ENCODE peak calls at places on chromosomes 4 and X, in seven cellular contexts. I is HepG2, T is breast epithelium, H is right lobe of liver, O is NB4, Y is thyroid gland, F is heart left ventricle. K is an unnamed sample.

GRCh38 chr4:177302371-177303100 is 7.1 kb upstream of the NEIL3 start:
- DNase-seq in F (no peak), I (no peak), Y (no peak), H (no peak), O (no peak), T (no peak), K (no peak)

GRCh38 chr4:142473218-142473959 is 372.7 kb downstream of the INPP4B start:
- DNase-seq in I (no peak), F (peak), Y (peak), H (peak), O (no peak), T (no peak), K (no peak)

GRCh38 chr4:6221851-6222760 is 21.8 kb upstream of the JAKMIP1 start:
- DNase-seq in I (no peak), F (no peak), T (no peak), O (no peak), H (peak), Y (peak), K (peak)

GRCh38 chr4:8770518-8771257 is 101.0 kb downstream of the HMX1 start:
- DNase-seq in Y (no peak), I (no peak), F (peak), T (no peak), O (peak), H (peak), K (no peak)

GRCh38 chrX:68503830-68504229 is 5.0 kb downstream of the YIPF6 start:
- DNase-seq in O (no peak), F (no peak), H (no peak), Y (no peak), I (no peak), T (no peak), K (no peak)

GRCh38 chr4:128524311-128524710 is 236.7 kb upstream of the PGRMC2 start:
- DNase-seq in F (peak), O (no peak), Y (peak), T (no peak), H (no peak), I (no peak), K (peak)

GRCh38 chrX:103431316-103431715 is 55.0 kb downstream of the BEX3 start:
- DNase-seq in T (no peak), O (no peak), F (no peak), I (no peak), H (no peak), Y (no peak), K (no peak)

GRCh38 chrX:16512401-16512776 is 137.6 kb upstream of the S100G start:
- DNase-seq in H (no peak), Y (no peak), T (no peak), F (no peak), O (no peak), I (peak), K (no peak)

GRCh38 chr4:183348706-183349659 is 26.8 kb upstream of the CLDN24 start:
- DNase-seq in Y (no peak), T (no peak), H (no peak), I (no peak), F (no peak), O (peak), K (no peak)

GRCh38 chr4:17336524-17336941 is 175.4 kb downstream of the QDPR start:
- DNase-seq in F (no peak), T (no peak), I (peak), O (no peak), H (no peak), Y (peak), K (no peak)

GRCh38 chr4:26084414-26084813 is 170.4 kb downstream of the SMIM20 start:
- DNase-seq in O (no peak), F (no peak), H (no peak), I (no peak), T (no peak), Y (no peak), K (no peak)

GRCh38 chrX:21745756-21746155 is 12.2 kb downstream of the SMPX start:
- DNase-seq in I (no peak), O (peak), H (no peak), F (no peak), Y (peak), T (no peak), K (no peak)

GRCh38 chr4:72842323-72842722 is 227.2 kb downstream of the COX18 start:
- DNase-seq in I (no peak), O (no peak), T (no peak), Y (no peak), F (no peak), H (no peak), K (no peak)

GRCh38 chr4:159926871-159927270 is 824.0 kb downstream of the RAPGEF2 start:
- DNase-seq in Y (no peak), F (no peak), O (no peak), H (no peak), T (no peak), I (no peak), K (no peak)

GRCh38 chr4:185128272-185129119 is 14.6 kb upstream of the SLC25A4 start:
- DNase-seq in T (no peak), I (no peak), H (no peak), F (peak), O (no peak), Y (peak), K (peak)

GRCh38 chr4:176277162-176277904 is 8.3 kb upstream of the ASB5 start:
- DNase-seq in Y (peak), I (peak), H (peak), T (no peak), O (peak), F (peak), K (peak)

GRCh38 chrX:37349131-37350033 is at the start of gene PRRG1:
- DNase-seq in H (peak), T (peak), Y (peak), O (peak), F (peak), I (peak), K (peak)

GRCh38 chrX:18290200-18290599 is 64.3 kb downstream of the SCML2 start:
- DNase-seq in T (no peak), O (no peak), Y (no peak), F (no peak), I (no peak), H (no peak), K (no peak)

GRCh38 chr4:95572304-95572991 is 23.7 kb upstream of the UNC5C start:
- DNase-seq in H (peak), F (peak), I (no peak), Y (peak), O (peak), T (peak), K (no peak)

GRCh38 chr4:121873604-121874003 is 3.3 kb upstream of the BBS7 start:
- DNase-seq in T (no peak), I (no peak), F (no peak), Y (no peak), O (no peak), H (no peak), K (no peak)

GRCh38 chr4:176708771-176709311 is 83.9 kb downstream of the VEGFC start:
- DNase-seq in I (no peak), Y (no peak), F (no peak), O (no peak), H (no peak), T (no peak), K (no peak)

GRCh38 chr4:123478859-123479345 is 82.3 kb downstream of the SPRY1 start:
- DNase-seq in Y (peak), F (no peak), O (peak), T (peak), H (peak), I (peak), K (peak)

GRCh38 chrX:16882702-16883486 is 12.7 kb upstream of the RBBP7 start:
- DNase-seq in I (peak), O (peak), F (peak), T (peak), Y (peak), H (peak), K (peak)

GRCh38 chrX:51332188-51332942 is at the start of gene NUDT10:
- DNase-seq in I (no peak), T (no peak), F (peak), O (peak), H (peak), Y (peak), K (peak)

GRCh38 chrX:56802428-56802827 is 73.4 kb downstream of the NBDY start:
- DNase-seq in Y (no peak), H (no peak), T (no peak), I (no peak), O (no peak), F (no peak), K (no peak)

GRCh38 chr4:8541981-8542715 is 38.0 kb upstream of the GPR78 start:
- DNase-seq in O (no peak), F (peak), T (no peak), I (no peak), H (no peak), Y (no peak), K (no peak)

GRCh38 chr4:16852644-16853043 is 45.8 kb downstream of the LDB2 start:
- DNase-seq in I (no peak), F (no peak), O (no peak), T (no peak), Y (no peak), H (no peak), K (no peak)

GRCh38 chrX:112851806-112852205 is 11.2 kb upstream of the AMOT start:
- DNase-seq in F (no peak), I (no peak), T (no peak), O (no peak), Y (peak), H (no peak), K (no peak)

GRCh38 chrX:149198980-149199732 is 305.9 kb downstream of the IDS start:
- DNase-seq in T (no peak), H (no peak), Y (no peak), I (no peak), O (no peak), F (no peak), K (no peak)

GRCh38 chrX:119266364-119266995 is 30.4 kb downstream of the PGRMC1 start:
- DNase-seq in I (peak), F (no peak), Y (peak), T (no peak), H (no peak), O (peak), K (no peak)

GRCh38 chr4:77010841-77011354 is 61.3 kb downstream of the SEPTIN11 start:
- DNase-seq in F (no peak), H (no peak), T (no peak), I (no peak), Y (no peak), O (no peak), K (no peak)

GRCh38 chrX:2426289-2426882 is 74.4 kb downstream of the DHRSX start:
- DNase-seq in I (no peak), O (no peak), Y (no peak), T (no peak), F (no peak), H (no peak), K (no peak)

GRCh38 chr4:139764192-139764591 is 98.6 kb downstream of the MGST2 start:
- DNase-seq in H (peak), T (no peak), F (peak), O (no peak), I (no peak), Y (peak), K (no peak)

GRCh38 chrX:16155586-16155985 is 11.7 kb upstream of the MAGEB17 start:
- DNase-seq in O (no peak), Y (no peak), I (no peak), H (no peak), T (no peak), F (no peak), K (no peak)

GRCh38 chr4:89305712-89306437 is 1.7 kb downstream of the GPRIN3 start:
- DNase-seq in H (no peak), T (no peak), I (no peak), Y (no peak), O (peak), F (no peak), K (no peak)

GRCh38 chr4:102778720-102779119 is 18.0 kb upstream of the MANBA start:
- DNase-seq in Y (peak), H (peak), T (no peak), O (no peak), I (peak), F (no peak), K (no peak)

GRCh38 chr4:61276034-61276433 is 75.9 kb downstream of the ADGRL3 start:
- DNase-seq in Y (no peak), F (no peak), T (no peak), H (no peak), I (no peak), O (no peak), K (no peak)

DNA sequence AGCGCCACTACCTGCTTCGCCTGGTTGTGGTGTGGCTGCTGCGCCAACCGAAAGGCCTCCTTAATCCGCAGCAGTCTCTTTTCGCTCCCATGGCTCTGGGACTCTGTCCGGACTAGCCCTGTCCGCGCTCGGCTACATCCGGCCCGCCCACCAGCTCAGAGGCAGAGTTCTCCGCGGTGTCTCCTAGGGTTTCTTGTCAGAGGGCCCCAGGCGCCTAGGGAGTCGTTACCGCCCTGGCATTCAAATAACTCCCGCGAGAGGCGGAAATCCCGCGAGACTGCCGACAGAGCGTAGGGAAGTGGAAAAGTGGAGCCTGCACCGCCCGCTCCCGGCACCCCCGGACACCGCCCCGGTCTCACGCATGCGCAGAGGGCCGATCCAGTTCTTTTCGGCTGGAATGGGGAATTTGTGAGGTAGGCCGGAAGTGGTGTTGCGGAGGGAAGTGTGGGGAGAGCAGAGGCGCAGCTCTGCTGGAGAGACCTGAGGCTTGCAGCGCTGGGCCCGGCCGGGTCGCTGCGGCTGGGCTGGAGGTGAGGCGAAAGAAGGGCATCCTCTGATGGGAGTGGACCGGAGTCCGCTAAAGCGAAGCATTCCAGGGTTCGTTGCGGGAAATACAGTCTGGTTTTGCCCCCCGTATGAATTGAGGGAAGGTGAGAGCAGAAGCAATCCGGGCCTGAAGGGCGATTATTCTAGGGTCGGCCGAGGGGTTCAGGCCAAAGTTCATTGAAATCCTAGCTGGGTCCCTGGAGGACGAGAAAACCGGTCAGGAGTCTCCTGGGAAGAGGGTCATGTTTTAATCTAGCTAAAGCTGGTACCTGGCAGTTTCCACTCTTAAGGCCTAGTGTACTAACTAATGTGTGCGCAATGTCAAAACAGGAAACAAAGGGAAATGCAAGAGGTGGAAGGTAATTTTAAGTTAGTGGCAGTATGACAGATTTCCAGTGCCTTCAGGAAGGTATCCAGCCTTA is at the start of gene FAM200B:
- DNase-seq in Y (peak), F (peak), H (peak), O (peak), T (peak), I (peak), K (peak)
- TF ChIP-seq POLR2A in Y (peak), F (peak), H (peak), O (peak), T (peak), I (peak), K (peak)

DNA sequence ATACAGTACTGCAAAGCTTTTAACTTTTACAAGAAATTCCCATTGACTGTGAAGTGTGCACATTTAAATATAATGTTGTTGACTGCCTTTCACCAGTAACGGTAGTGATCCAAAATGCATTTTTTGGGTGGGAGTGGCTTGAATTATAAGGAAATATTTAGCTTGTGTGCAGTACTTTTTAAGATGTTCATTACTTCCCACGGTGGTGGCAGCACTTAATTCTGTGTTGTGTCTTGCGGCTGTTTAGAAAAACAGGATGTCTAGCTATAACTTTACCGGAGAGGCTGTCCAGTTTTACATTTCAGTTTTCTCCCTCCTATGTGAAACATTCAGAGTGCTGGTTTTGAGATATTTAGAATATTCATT is 1.7 kb downstream of the TMEM131L start:
- DNase-seq in H (no peak), F (no peak), Y (no peak), O (peak), I (no peak), T (no peak), K (no peak)
- H3K4me3 ChIP-seq in H (peak), F (no peak), Y (no peak), O (peak), I (no peak), T (peak), K (no peak)

GRCh38 chr4:38664704-38665401 is 854 bp downstream of the KLF3 start:
- DNase-seq in Y (peak), H (peak), O (peak), F (peak), I (peak), T (peak), K (peak)

GRCh38 chr4:38668203-38668602 is 4.2 kb downstream of the KLF3 start:
- DNase-seq in O (no peak), Y (no peak), I (no peak), F (no peak), T (no peak), H (no peak), K (no peak)

GRCh38 chr4:38669233-38669632 is 5.2 kb downstream of the KLF3 start:
- DNase-seq in H (no peak), I (no peak), O (peak), F (no peak), T (no peak), Y (no peak), K (no peak)

GRCh38 chr4:38665846-38666490 is 2.0 kb downstream of the KLF3 start:
- DNase-seq in O (no peak), F (no peak), H (no peak), Y (no peak), I (no peak), T (no peak), K (no peak)

DNA sequence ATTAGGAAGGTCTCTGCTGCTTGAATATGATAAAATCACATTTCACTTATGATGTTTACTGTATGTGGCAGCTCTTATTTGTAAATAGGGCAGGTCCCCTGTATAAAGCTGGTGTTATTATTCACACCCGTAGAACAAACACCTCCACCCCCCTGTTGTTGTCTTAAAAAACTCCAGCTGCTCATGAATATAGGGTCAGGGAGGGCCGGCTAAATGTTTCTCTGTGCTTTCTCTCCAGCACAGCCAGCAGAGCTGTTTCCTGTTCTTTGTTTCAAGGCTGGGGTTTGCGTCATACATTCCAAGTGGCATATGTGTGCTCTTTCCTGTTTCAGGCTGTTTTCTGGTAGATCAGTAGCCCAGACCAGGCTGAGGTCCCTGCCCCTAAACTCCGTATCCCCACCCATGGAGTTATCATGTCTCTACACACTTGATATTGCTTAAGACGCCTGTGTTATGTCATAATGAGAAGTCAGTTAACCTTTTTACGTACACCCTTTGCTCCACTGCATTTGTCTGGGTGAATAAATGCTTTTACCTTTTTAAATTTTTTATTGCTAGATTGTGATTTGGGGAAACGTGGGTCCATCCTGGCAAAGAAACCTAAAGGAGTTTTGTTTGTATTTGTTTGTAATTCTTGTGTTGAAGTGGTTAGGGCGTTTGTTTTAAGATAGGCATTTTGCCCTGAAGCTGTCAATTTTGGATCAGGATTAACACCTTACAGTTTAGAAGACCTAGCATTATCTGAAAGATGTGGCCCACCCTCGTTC is 3.2 kb downstream of the KLF3 start:
- DNase-seq in T (peak), F (peak), I (peak), Y (peak), O (peak), H (peak), K (peak)
- TF ChIP-seq POLR2A in T (peak), F (peak), I (peak), Y (no peak), O (no peak), H (peak), K (peak)

GRCh38 chr4:23945521-23946017 is 55.7 kb upstream of the PPARGC1A start:
- DNase-seq in T (peak), Y (peak), I (peak), F (peak), O (peak), H (no peak), K (peak)

GRCh38 chr4:23947826-23948225 is 58.0 kb upstream of the PPARGC1A start:
- DNase-seq in I (no peak), O (no peak), T (no peak), Y (no peak), H (no peak), F (no peak), K (no peak)

GRCh38 chr4:23943478-23943877 is 53.6 kb upstream of the PPARGC1A start:
- DNase-seq in T (no peak), F (no peak), Y (no peak), O (no peak), I (no peak), H (no peak), K (no peak)

GRCh38 chr4:23942491-23942890 is 52.6 kb upstream of the PPARGC1A start:
- DNase-seq in Y (no peak), F (no peak), H (no peak), I (no peak), O (no peak), T (no peak), K (no peak)

GRCh38 chr4:23946307-23946706 is 56.5 kb upstream of the PPARGC1A start:
- DNase-seq in Y (no peak), F (peak), H (no peak), I (no peak), O (no peak), T (no peak), K (no peak)
- H3K4me3 ChIP-seq in Y (no peak), F (no peak), H (no peak), I (no peak), O (no peak), T (no peak), K (no peak)

GRCh38 chr4:81319657-81320056 is 104.6 kb upstream of the PRKG2 start:
- DNase-seq in O (no peak), H (no peak), Y (no peak), F (no peak), T (no peak), I (no peak), K (no peak)
- TF ChIP-seq POLR2A in O (no peak), H (no peak), Y (no peak), F (no peak), T (no peak), I (no peak), K (no peak)

GRCh38 chr4:155618183-155618838 is 48.3 kb upstream of the GUCY1A1 start:
- DNase-seq in F (no peak), I (no peak), T (no peak), H (no peak), O (no peak), Y (no peak), K (no peak)
- H3K4me3 ChIP-seq in F (no peak), I (no peak), T (no peak), H (no peak), O (no peak), Y (no peak), K (no peak)

GRCh38 chrX:47587091-47587891 is 5.1 kb downstream of the TIMP1 start:
- DNase-seq in Y (no peak), F (no peak), I (no peak), H (no peak), T (no peak), O (no peak), K (no peak)
- TF ChIP-seq POLR2A in Y (no peak), F (no peak), I (no peak), H (no peak), T (no peak), O (no peak), K (no peak)

GRCh38 chrX:1072637-1073377 is 139.6 kb downstream of the CRLF2 start:
- DNase-seq in T (no peak), F (no peak), H (peak), I (peak), Y (no peak), O (peak), K (no peak)
- H3K4me3 ChIP-seq in T (no peak), F (no peak), H (no peak), I (no peak), Y (no peak), O (no peak), K (no peak)

K was measured in prostate gland.